ENCODE peak calls at places on chromosomes 16 and 17, in seven cellular contexts. X is RWPE1; P is CD8-positive, alpha-beta memory T cell; A is HCT116; R is colonic mucosa; W is AG04450; E is substantia nigra. V is an unnamed sample.

GRCh38 chr17:65594585-65594940 is 33.1 kb upstream of the AXIN2 start:
- DNase-seq in X (no peak), A (no peak), E (no peak), W (peak; percentile 6), P (no peak), R (no peak), V (no peak)

GRCh38 chr17:17682737-17683675 is 1.7 kb downstream of the RAI1 start:
- DNase-seq in R (peak; percentile 78), X (no peak), A (no peak), W (peak; percentile 59), P (peak; percentile 72), E (peak; percentile 31), V (no peak)

GRCh38 chr16:12637002-12637401 is 166.7 kb downstream of the CPPED1 start:
- DNase-seq in E (no peak), W (no peak), X (no peak), A (no peak), P (no peak), R (no peak), V (no peak)

GRCh38 chr16:24800586-24800985 is 45.2 kb upstream of the SLC5A11 start:
- DNase-seq in W (no peak), A (no peak), P (no peak), X (peak; percentile 53), R (no peak), E (no peak), V (peak; percentile 10)

GRCh38 chr17:15655162-15655561 is 28.9 kb downstream of the TRIM16 start:
- DNase-seq in P (no peak), A (no peak), E (no peak), R (no peak), X (no peak), W (no peak), V (no peak)

GRCh38 chr17:81713004-81713555 is 996 bp downstream of the SLC25A10 start:
- DNase-seq in R (no peak), W (no peak), P (no peak), X (no peak), E (no peak), A (no peak), V (no peak)

GRCh38 chr16:27239906-27240655 is 28.5 kb downstream of the NSMCE1 start:
- DNase-seq in W (no peak), P (no peak), X (no peak), A (no peak), R (no peak), E (no peak), V (no peak)

GRCh38 chr17:2337152-2337810 is at the start of gene SGSM2:
- DNase-seq in P (peak; percentile 81), X (peak; percentile 51), W (no peak), R (peak; percentile 60), A (no peak), E (peak; percentile 21), V (no peak)

GRCh38 chr17:83036193-83036592 is 43.2 kb upstream of the METRNL start:
- DNase-seq in A (no peak), E (no peak), X (no peak), W (no peak), R (no peak), P (no peak), V (no peak)

GRCh38 chr17:13429201-13429600 is 172.5 kb downstream of the HS3ST3A1 start:
- DNase-seq in A (no peak), P (no peak), R (no peak), E (no peak), X (no peak), W (peak; percentile 78), V (no peak)

GRCh38 chr16:82672676-82673075 is 45.9 kb downstream of the CDH13 start:
- DNase-seq in A (no peak), X (no peak), W (no peak), P (no peak), E (no peak), R (no peak), V (no peak)

GRCh38 chr16:28304214-28304613 is 11.9 kb downstream of the SBK1 start:
- DNase-seq in A (no peak), W (no peak), R (no peak), E (no peak), P (no peak), X (peak; percentile 42), V (no peak)

GRCh38 chr17:46894476-46895151 is 28.3 kb upstream of the GOSR2 start:
- DNase-seq in X (no peak), E (no peak), W (no peak), A (no peak), P (no peak), R (no peak), V (no peak)

GRCh38 chr16:67645397-67646121 is 615 bp downstream of the CARMIL2 start:
- DNase-seq in A (no peak), E (no peak), P (no peak), X (no peak), R (no peak), W (no peak), V (no peak)

GRCh38 chr16:89742948-89743347 is 21.6 kb downstream of the ZNF276 start:
- DNase-seq in E (no peak), R (no peak), W (no peak), X (no peak), A (no peak), P (no peak), V (no peak)

GRCh38 chr17:17126131-17127110 is 79.7 kb downstream of the PLD6 start:
- DNase-seq in E (no peak), W (no peak), R (no peak), P (peak; percentile 19), A (no peak), X (no peak), V (no peak)

GRCh38 chr17:45345246-45345553 is 28.4 kb upstream of the MAP3K14 start:
- DNase-seq in A (no peak), E (no peak), W (no peak), P (no peak), R (no peak), X (no peak), V (no peak)

GRCh38 chr16:54320895-54321294 is 34.3 kb upstream of the IRX3 start:
- DNase-seq in W (no peak), X (no peak), E (no peak), R (no peak), P (no peak), A (no peak), V (no peak)

GRCh38 chr16:80123189-80123588 is 417.6 kb upstream of the DYNLRB2 start:
- DNase-seq in X (no peak), P (no peak), E (no peak), R (no peak), A (no peak), W (no peak), V (no peak)

GRCh38 chr16:24962747-24963146 is 52.4 kb downstream of the ARHGAP17 start:
- DNase-seq in X (no peak), W (no peak), P (no peak), R (no peak), A (no peak), E (no peak), V (no peak)

GRCh38 chr17:29102741-29103181 is 59.8 kb downstream of the PIPOX start:
- DNase-seq in R (no peak), W (no peak), A (no peak), X (peak; percentile 50), P (no peak), E (no peak), V (no peak)

GRCh38 chr17:40516581-40517285 is 15.3 kb upstream of the TNS4 start:
- DNase-seq in X (no peak), E (no peak), R (peak; percentile 67), P (peak; percentile 83), W (no peak), A (peak; percentile 62), V (no peak)

GRCh38 chr17:19686400-19687090 is 29.8 kb downstream of the SLC47A2 start:
- DNase-seq in R (no peak), X (no peak), E (no peak), A (no peak), P (no peak), W (no peak), V (no peak)

GRCh38 chr17:46738544-46738943 is 79.9 kb downstream of the WNT3 start:
- DNase-seq in P (no peak), E (no peak), A (no peak), R (no peak), X (no peak), W (no peak), V (no peak)

GRCh38 chr17:31546650-31547049 is 155.2 kb downstream of the RAB11FIP4 start:
- DNase-seq in R (no peak), W (no peak), X (no peak), E (no peak), P (no peak), A (no peak), V (no peak)

GRCh38 chr16:69141014-69141413 is 8.6 kb downstream of the UTP4 start:
- DNase-seq in W (no peak), A (no peak), P (no peak), E (no peak), R (no peak), X (no peak), V (no peak)

GRCh38 chr16:3012828-3013420 is at the start of gene CLDN9:
- DNase-seq in P (no peak), W (no peak), R (peak; percentile 72), A (no peak), X (no peak), E (no peak), V (no peak)

DNA sequence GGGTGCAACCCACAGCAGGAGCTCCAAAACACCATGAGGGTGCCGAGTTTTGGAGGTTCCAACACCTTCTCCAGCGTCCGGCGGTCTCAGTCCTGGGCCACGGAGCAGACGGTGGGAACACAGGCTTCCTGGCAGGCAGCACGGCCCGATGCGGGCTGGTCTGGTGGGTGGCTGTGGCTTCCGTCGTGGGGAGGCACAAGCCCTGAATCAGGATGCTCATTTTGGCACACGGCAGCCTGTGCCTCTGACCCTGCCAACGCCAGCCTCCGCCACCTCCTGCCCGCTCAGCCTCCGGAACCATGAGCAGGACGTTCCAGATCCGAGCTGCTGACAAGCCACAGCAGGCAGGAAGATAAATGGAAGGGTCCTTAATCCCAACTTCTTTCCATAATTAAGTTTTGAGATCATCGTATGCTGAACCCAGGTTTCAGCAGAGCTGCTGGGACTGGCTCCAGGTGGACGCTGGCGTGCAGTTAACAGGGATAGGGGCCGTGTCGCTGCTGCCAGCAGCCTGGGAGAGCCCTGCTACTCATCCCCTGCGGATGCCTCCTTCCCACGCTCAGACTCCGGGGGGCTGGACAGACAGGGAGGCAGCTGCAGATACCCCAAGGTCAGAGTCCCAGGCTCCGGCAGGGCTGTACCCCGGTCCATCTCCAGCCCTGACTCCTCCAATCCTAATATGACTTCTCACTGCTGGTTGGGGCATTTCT is 136.6 kb downstream of the ENGASE start:
- DNase-seq in P (no peak), R (no peak), E (no peak), X (no peak), W (no peak), A (no peak), V (no peak)
- H3K27ac ChIP-seq in P (no peak overlapping the region), R (no peak overlapping the region), E (no peak overlapping the region), X (no peak overlapping the region), W (no peak overlapping the region), A (no peak overlapping the region), V (no peak overlapping the region)

GRCh38 chr17:49632201-49632600 is 45.7 kb downstream of the SPOP start:
- DNase-seq in X (no peak), R (no peak), P (no peak), W (no peak), A (no peak), E (no peak), V (no peak)
- H3K27ac ChIP-seq in X (no peak overlapping the region), R (no peak overlapping the region), P (no peak overlapping the region), W (no peak overlapping the region), A (no peak overlapping the region), E (no peak overlapping the region), V (no peak overlapping the region)

GRCh38 chr17:42985225-42985624 is 4.9 kb downstream of the RUNDC1 start:
- DNase-seq in W (no peak), P (no peak), R (no peak), A (no peak), X (no peak), E (no peak), V (no peak)
- H3K27ac ChIP-seq in W (no peak overlapping the region), P (no peak overlapping the region), R (no peak overlapping the region), A (no peak overlapping the region), X (no peak overlapping the region), E (no peak overlapping the region), V (no peak overlapping the region)

GRCh38 chr16:48347191-48347860 is 37.9 kb downstream of the SIAH1 start:
- DNase-seq in A (no peak), W (no peak), R (no peak), E (no peak), X (no peak), P (peak; percentile 36), V (no peak)
- H3K27ac ChIP-seq in A (no peak overlapping the region), W (no peak overlapping the region), R (no peak overlapping the region), E (no peak overlapping the region), X (no peak overlapping the region), P (no peak overlapping the region), V (no peak overlapping the region)